ENCODE peak calls at places on chromosomes 13 and 19, in ten cellular contexts. R is heart right ventricle; D is Peyer's patch; L is HepG2; T is transverse colon; U is fibroblast of lung; W is H9; G is esophagus squamous epithelium; H is ascending aorta; N is CD8-positive, alpha-beta T cell. M is an unnamed sample. For H3K9me3, the result is how much of the 10 kb centered on the place peaks cover.

GRCh38 chr19:4061178-4061682 is 5.5 kb downstream of the ZBTB7A start:
- DNase-seq in L (peak), G (no peak), D (peak), W (peak), R (peak), T (peak), U (no peak), N (no peak), H (peak), M (no peak)

GRCh38 chr13:41842029-41842428 is 118.9 kb downstream of the VWA8 start:
- DNase-seq in U (peak), T (no peak), G (no peak), R (no peak), W (no peak), N (no peak), H (no peak), L (no peak), D (no peak), M (peak)

GRCh38 chr19:41641879-41642485 is 15.1 kb upstream of the CEACAM4 start:
- DNase-seq in N (peak), T (peak), H (no peak), U (peak), R (peak), D (peak), W (peak), G (no peak), L (peak), M (peak)

GRCh38 chr19:17766543-17767131 is 15.4 kb downstream of the FCHO1 start:
- DNase-seq in W (peak), N (peak), R (peak), G (no peak), H (no peak), U (peak), D (peak), T (peak), L (peak), M (peak)

GRCh38 chr13:75687145-75687763 is 51.1 kb downstream of the LMO7 start:
- DNase-seq in R (no peak), L (peak), W (no peak), N (no peak), T (no peak), D (no peak), U (peak), H (no peak), G (no peak), M (peak)

GRCh38 chr19:54158812-54159351 is 639 bp downstream of the LENG1 start:
- DNase-seq in N (no peak), W (no peak), R (no peak), T (no peak), U (no peak), D (no peak), H (no peak), L (no peak), G (no peak), M (peak)

GRCh38 chr19:48569814-48570213 is 17.8 kb downstream of the SULT2B1 start:
- DNase-seq in H (no peak), U (peak), W (no peak), R (no peak), G (no peak), L (no peak), D (no peak), N (no peak), T (no peak), M (peak)

GRCh38 chr13:40206241-40207109 is 460.0 kb downstream of the FOXO1 start:
- DNase-seq in D (peak), U (peak), T (no peak), H (no peak), L (no peak), W (no peak), G (no peak), N (peak), R (no peak), M (no peak)

GRCh38 chr13:58955546-58956385 is 1208.0 kb downstream of the DIAPH3 start:
- DNase-seq in U (no peak), L (no peak), G (no peak), H (no peak), T (no peak), N (no peak), W (no peak), D (no peak), R (no peak), M (no peak)

GRCh38 chr13:58949646-58950045 is 1214.1 kb downstream of the DIAPH3 start:
- DNase-seq in D (no peak), G (no peak), H (no peak), U (no peak), N (no peak), W (no peak), R (no peak), L (no peak), T (no peak), M (peak)

GRCh38 chr13:58950911-58951310 is 1212.8 kb downstream of the DIAPH3 start:
- DNase-seq in N (no peak), R (no peak), T (no peak), H (no peak), L (no peak), D (no peak), G (no peak), W (no peak), U (no peak), M (no peak)

DNA sequence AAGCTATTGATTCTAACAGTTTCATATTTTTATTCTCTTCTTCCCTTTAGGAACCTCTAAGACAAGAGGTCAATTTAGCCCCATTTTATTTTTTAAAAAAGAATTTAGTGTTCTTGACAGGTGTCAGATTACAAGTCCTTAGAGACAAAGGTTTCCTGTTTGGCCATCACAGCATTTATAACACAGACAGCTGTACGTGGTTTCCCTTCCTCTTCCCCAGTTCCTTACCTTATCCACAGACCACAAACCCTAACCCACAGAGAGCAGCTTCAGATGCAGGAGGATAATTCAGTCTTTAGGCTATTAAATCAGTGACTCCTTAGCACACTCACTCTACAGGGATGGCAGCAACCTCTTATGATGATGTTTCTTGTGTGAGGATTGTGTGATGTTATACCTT is 1210.1 kb downstream of the DIAPH3 start:
- DNase-seq in D (no peak), L (no peak), H (no peak), G (no peak), R (no peak), U (peak), T (no peak), N (no peak), W (no peak), M (no peak)
- H3K9me3 ChIP-seq in D (under half), L (under half), H (under half), G (under half), R (under half), U (under half), T (under half), N (under half), W (under half), M (under half)

GRCh38 chr13:94232956-94233355 is 246.5 kb downstream of the DCT start:
- DNase-seq in T (no peak), G (no peak), U (no peak), W (no peak), D (no peak), H (no peak), L (no peak), R (no peak), N (no peak), M (no peak)
- H3K27ac ChIP-seq in T (no peak), G (no peak), U (no peak), W (no peak), D (no peak), H (no peak), L (no peak), R (no peak), N (no peak), M (no peak)

DNA sequence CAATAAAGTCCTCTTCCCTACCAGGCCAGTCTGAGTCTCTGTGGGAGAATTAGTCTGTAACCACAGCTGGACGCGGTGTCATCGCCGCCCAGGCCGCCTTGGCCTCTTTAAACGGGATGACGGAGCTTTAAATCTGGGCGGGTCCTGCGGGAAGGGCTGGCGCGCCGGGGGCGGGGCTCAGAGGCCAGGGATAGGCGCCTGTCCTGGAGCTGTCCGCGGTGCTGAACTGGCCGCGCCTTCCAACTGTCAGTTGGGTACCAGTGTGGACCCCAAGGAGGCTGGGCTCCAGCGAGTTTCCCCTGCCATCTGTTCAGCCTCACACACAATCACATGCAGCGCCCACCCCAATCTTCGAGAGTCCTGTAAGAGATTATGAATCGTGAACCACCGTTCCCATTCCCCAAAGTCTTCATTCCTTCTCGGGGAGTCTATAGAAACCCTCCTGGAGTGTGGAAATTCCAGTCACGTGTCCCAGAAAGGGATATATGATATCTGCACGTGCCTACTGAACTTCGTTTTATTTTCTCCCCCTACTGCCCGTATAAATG is 11.5 kb downstream of the APLP1 start:
- DNase-seq in R (peak), G (peak), T (peak), D (peak), W (peak), N (peak), L (peak), H (peak), U (peak), M (peak)
- H3K9me3 ChIP-seq in R (under half), G (under half), T (under half), D (under half), W (under half), N (under half), L (under half), H (under half), U (under half), M (under half)

GRCh38 chr13:100298116-100298681 is 209.3 kb downstream of the PCCA start:
- DNase-seq in G (no peak), R (no peak), L (no peak), N (no peak), W (no peak), H (no peak), U (no peak), D (no peak), T (no peak), M (peak)

GRCh38 chr13:100300213-100300612 is 211.3 kb downstream of the PCCA start:
- DNase-seq in U (no peak), H (no peak), T (no peak), D (no peak), N (no peak), L (no peak), W (no peak), G (no peak), R (no peak), M (peak)

GRCh38 chr13:100297413-100297812 is 208.5 kb downstream of the PCCA start:
- DNase-seq in U (no peak), N (no peak), R (no peak), L (no peak), T (no peak), D (no peak), G (no peak), H (no peak), W (no peak), M (peak)

GRCh38 chr13:100300708-100301107 is 211.8 kb downstream of the PCCA start:
- DNase-seq in U (no peak), R (no peak), G (no peak), W (no peak), N (no peak), T (no peak), D (no peak), H (no peak), L (no peak), M (peak)

GRCh38 chr13:100298691-100299090 is 209.8 kb downstream of the PCCA start:
- DNase-seq in U (no peak), L (no peak), G (no peak), D (no peak), R (no peak), W (no peak), N (no peak), T (no peak), H (no peak), M (peak)
- H3K27ac ChIP-seq in U (no peak), L (no peak), G (no peak), D (no peak), R (no peak), W (no peak), N (no peak), T (no peak), H (no peak), M (peak)

GRCh38 chr19:326851-327250 is 17.7 kb downstream of the MIER2 start:
- DNase-seq in U (no peak), L (no peak), D (no peak), R (no peak), H (no peak), N (no peak), G (no peak), T (no peak), W (no peak), M (no peak)
- H3K9me3 ChIP-seq in U (under half), L (under half), D (under half), R (under half), H (under half), N (under half), G (under half), T (under half), W (under half), M (under half)

GRCh38 chr13:50320297-50320862 is 305.1 kb downstream of the KCNRG start:
- DNase-seq in L (peak), H (no peak), G (no peak), T (no peak), D (no peak), N (no peak), R (no peak), W (no peak), U (peak), M (peak)
- H3K27ac ChIP-seq in L (peak), H (no peak), G (no peak), T (peak), D (no peak), N (no peak), R (no peak), W (no peak), U (no peak), M (no peak)

GRCh38 chr13:26968431-26969335 is 202.9 kb downstream of the USP12 start:
- DNase-seq in U (peak), H (no peak), N (no peak), G (no peak), T (peak), R (no peak), D (no peak), W (no peak), L (peak), M (no peak)

GRCh38 chr13:26964278-26965057 is 203.9 kb upstream of the GPR12 start:
- DNase-seq in W (no peak), R (peak), L (no peak), T (no peak), G (no peak), H (no peak), D (no peak), U (peak), N (no peak), M (peak)

GRCh38 chr13:26967119-26968038 is 204.2 kb downstream of the USP12 start:
- DNase-seq in U (no peak), H (no peak), N (no peak), T (no peak), L (no peak), G (no peak), D (no peak), R (peak), W (no peak), M (no peak)

GRCh38 chr13:26965058-26965380 is 204.4 kb upstream of the GPR12 start:
- DNase-seq in D (no peak), R (no peak), W (no peak), H (no peak), L (no peak), T (peak), U (no peak), G (no peak), N (no peak), M (no peak)

GRCh38 chr13:26965976-26966375 is 205.4 kb upstream of the GPR12 start:
- DNase-seq in L (no peak), G (no peak), R (peak), T (no peak), D (no peak), H (no peak), U (peak), N (no peak), W (no peak), M (peak)
- H3K9me3 ChIP-seq in L (under half), G (under half), R (under half), T (under half), D (under half), H (under half), U (under half), N (under half), W (under half), M (under half)